ENCODE peak calls at places on chromosomes 16 and 17, in four cellular contexts. D, P, R and M are unnamed samples.

GRCh38 chr17:55672585-55673501 is 49.8 kb downstream of the TMEM100 start:
- DNase-seq in P (peak), R (no peak), D (no peak), M (no peak)

GRCh38 chr16:48284772-48285409 is 37.6 kb upstream of the ABCC11 start:
- DNase-seq in P (no peak), D (no peak), R (no peak), M (no peak)

GRCh38 chr16:11583171-11583570 is 3.5 kb downstream of the LITAF start:
- DNase-seq in P (peak), D (peak), R (no peak), M (no peak)

GRCh38 chr16:82653550-82654511 is 27.1 kb downstream of the CDH13 start:
- DNase-seq in P (peak), D (peak), R (peak), M (peak)

GRCh38 chr16:85940214-85940613 is 41.3 kb downstream of the IRF8 start:
- DNase-seq in D (no peak), R (no peak), P (no peak), M (no peak)

GRCh38 chr17:17419621-17420020 is 57.2 kb upstream of the MED9 start:
- DNase-seq in D (no peak), R (no peak), P (no peak), M (no peak)

GRCh38 chr17:2994441-2994840 is 69.0 kb downstream of the OR1D5 start:
- DNase-seq in P (no peak), R (no peak), D (no peak), M (no peak)

GRCh38 chr17:59370580-59371299 is 39.3 kb downstream of the YPEL2 start:
- DNase-seq in R (peak), P (no peak), D (no peak), M (no peak)

GRCh38 chr17:1865252-1866037 is 35.6 kb downstream of the RPA1 start:
- DNase-seq in D (peak), P (no peak), R (peak), M (peak)

GRCh38 chr17:17876959-17877547 is 40.3 kb upstream of the SREBF1 start:
- DNase-seq in P (peak), D (peak), R (no peak), M (no peak)

GRCh38 chr17:10798332-10798749 is 5.6 kb downstream of the TMEM238L start:
- DNase-seq in D (no peak), P (no peak), R (no peak), M (no peak)

GRCh38 chr16:84357191-84357651 is 11.1 kb upstream of the ATP2C2 start:
- DNase-seq in R (no peak), D (peak), P (no peak), M (no peak)

GRCh38 chr16:2500634-2500936 is 13.2 kb upstream of the ATP6V0C start:
- DNase-seq in R (no peak), D (no peak), P (no peak), M (no peak)

GRCh38 chr16:921321-921905 is 49.4 kb downstream of the LMF1 start:
- DNase-seq in P (no peak), D (no peak), R (no peak), M (no peak)

GRCh38 chr16:48824271-48824670 is 214.3 kb upstream of the N4BP1 start:
- DNase-seq in R (no peak), D (no peak), P (no peak), M (no peak)

GRCh38 chr16:97822-98221 is 19.8 kb downstream of the MPG start:
- DNase-seq in R (no peak), P (no peak), D (peak), M (no peak)

GRCh38 chr17:9571201-9571600 is 4.4 kb downstream of the STX8 start:
- DNase-seq in D (no peak), P (no peak), R (no peak), M (no peak)
- TF ChIP-seq CTCF in D (no peak), P (no peak), R (no peak), M (no peak)

GRCh38 chr16:71626018-71626857 is at the start of gene MARVELD3:
- DNase-seq in R (no peak), P (no peak), D (no peak), M (peak)

GRCh38 chr16:71626858-71627213 is 852 bp downstream of the MARVELD3 start:
- DNase-seq in P (no peak), R (no peak), D (no peak), M (peak)

GRCh38 chr16:71627631-71628236 is 1.8 kb downstream of the MARVELD3 start:
- DNase-seq in D (no peak), R (no peak), P (no peak), M (no peak)

GRCh38 chr16:71623597-71623996 is 2.4 kb upstream of the MARVELD3 start:
- DNase-seq in R (no peak), D (no peak), P (no peak), M (no peak)

DNA sequence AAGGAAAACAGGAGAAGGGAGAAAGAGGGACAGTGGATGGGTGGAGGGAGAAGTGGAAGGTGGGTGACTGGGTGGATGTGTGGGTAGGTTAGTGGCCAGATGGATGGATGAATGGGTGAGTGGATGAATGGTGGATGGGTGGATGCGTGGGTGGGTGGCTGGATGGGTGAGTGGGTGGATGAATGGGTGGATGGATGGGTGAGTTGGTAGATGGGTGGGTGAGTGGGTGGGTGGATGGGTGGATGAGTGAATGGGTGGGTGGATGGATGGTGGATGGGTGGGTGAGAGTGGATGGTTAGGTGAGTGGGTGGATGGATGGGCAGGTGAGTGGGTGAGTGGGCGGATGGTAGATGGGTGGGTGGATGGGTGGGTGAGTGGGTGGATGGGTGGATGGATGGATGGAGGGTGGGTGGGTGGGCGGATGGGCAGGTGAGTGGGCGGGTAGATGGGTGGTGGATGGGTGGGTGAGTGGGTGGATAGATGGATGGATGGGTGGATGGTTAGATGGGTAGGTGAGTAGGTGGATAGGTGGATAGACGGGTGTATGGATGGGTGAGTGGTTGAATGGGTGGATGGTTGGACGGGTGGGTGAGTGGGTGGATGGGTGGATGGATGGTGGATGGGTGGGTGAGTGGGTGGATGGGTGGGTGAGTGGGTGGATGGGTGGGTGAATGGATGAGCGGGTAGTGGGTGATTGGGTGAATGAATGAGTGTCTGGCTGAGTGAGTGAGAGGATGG is 702 bp upstream of the MARVELD3 start:
- DNase-seq in D (no peak), R (no peak), P (no peak), M (no peak)
- H3K4me3 ChIP-seq in D (no peak), R (no peak), P (no peak), M (peak)

GRCh38 chr17:61394630-61395408 is 4.8 kb upstream of the TBX2 start:
- DNase-seq in P (no peak), D (no peak), R (no peak), M (no peak)

GRCh38 chr17:61391595-61392291 is 7.9 kb upstream of the TBX2 start:
- DNase-seq in R (no peak), D (no peak), P (no peak), M (no peak)

GRCh38 chr17:61392679-61393078 is 7.0 kb upstream of the TBX2 start:
- DNase-seq in P (no peak), R (no peak), D (no peak), M (no peak)

GRCh38 chr17:61393904-61394629 is 5.6 kb upstream of the TBX2 start:
- DNase-seq in D (no peak), R (no peak), P (no peak), M (peak)

DNA sequence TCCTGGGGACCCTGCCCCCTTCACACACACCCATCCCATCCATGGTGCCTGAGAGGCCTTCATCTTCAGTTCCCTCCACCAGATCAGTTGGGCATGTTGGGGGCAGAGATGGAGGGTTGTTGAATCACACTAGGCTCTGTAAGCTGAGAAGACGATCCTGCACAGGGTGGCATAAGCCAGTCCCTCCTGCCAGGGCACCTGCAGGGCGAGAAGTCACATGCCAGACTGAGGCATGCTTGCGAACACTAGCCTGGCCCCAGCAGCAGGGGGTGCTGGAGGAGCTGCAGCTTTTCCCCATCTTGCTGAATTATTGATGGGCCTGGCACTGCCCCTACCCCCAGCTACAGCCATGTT is 6.1 kb upstream of the TBX2 start:
- DNase-seq in P (no peak), R (no peak), D (no peak), M (no peak)
- TF ChIP-seq CTCF in P (no peak), R (no peak), D (peak), M (peak)

GRCh38 chr16:76959166-76959565 is 231.8 kb upstream of the MON1B start:
- DNase-seq in R (no peak), P (no peak), D (no peak), M (no peak)

GRCh38 chr16:76964464-76965154 is 226.4 kb upstream of the MON1B start:
- DNase-seq in R (no peak), P (no peak), D (no peak), M (no peak)

GRCh38 chr16:76963614-76964315 is 227.2 kb upstream of the MON1B start:
- DNase-seq in P (no peak), D (no peak), R (no peak), M (no peak)
- H3K4me3 ChIP-seq in P (no peak), D (no peak), R (no peak), M (no peak)

GRCh38 chr16:65372171-65372570 is 250.3 kb upstream of the CDH11 start:
- DNase-seq in R (no peak), D (no peak), P (no peak), M (no peak)

GRCh38 chr16:65377131-65377649 is 255.3 kb upstream of the CDH11 start:
- DNase-seq in R (no peak), P (no peak), D (peak), M (no peak)

GRCh38 chr16:65373095-65373494 is 251.2 kb upstream of the CDH11 start:
- DNase-seq in P (no peak), R (no peak), D (no peak), M (no peak)

GRCh38 chr16:65375651-65376050 is 253.8 kb upstream of the CDH11 start:
- DNase-seq in D (peak), R (peak), P (no peak), M (no peak)

GRCh38 chr16:65376601-65377000 is 254.7 kb upstream of the CDH11 start:
- DNase-seq in R (no peak), P (no peak), D (no peak), M (no peak)
- TF ChIP-seq CTCF in R (no peak), P (no peak), D (no peak), M (no peak)

GRCh38 chr16:67164599-67165061 is at the start of gene HSF4:
- DNase-seq in R (no peak), D (no peak), P (peak), M (no peak)
- H3K4me3 ChIP-seq in R (no peak), D (no peak), P (peak), M (no peak)

GRCh38 chr16:14284930-14285541 is 213.9 kb downstream of the MRTFB start:
- DNase-seq in R (peak), P (no peak), D (peak), M (peak)
- TF ChIP-seq CTCF in R (peak), P (no peak), D (peak), M (no peak)

DNA sequence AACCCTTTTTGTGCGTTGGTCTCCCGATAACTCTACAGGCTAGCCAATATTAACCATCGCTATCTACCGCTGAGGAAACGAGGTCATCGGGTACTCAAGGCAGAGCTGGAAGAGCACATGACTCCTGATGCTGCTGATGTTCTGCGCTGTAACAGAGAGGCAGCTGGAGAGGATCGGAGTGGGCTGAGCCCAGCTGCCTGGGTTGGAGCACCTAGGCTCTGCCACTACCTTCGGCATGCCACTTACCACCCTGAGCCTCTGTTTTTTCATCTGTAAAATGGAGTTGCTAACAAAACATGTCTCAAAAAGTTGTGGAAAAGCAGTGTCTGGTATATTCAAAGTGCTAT is 439 bp upstream of the SLC46A1 start:
- DNase-seq in D (no peak), R (no peak), P (no peak), M (no peak)
- H3K4me3 ChIP-seq in D (peak), R (no peak), P (peak), M (peak)

DNA sequence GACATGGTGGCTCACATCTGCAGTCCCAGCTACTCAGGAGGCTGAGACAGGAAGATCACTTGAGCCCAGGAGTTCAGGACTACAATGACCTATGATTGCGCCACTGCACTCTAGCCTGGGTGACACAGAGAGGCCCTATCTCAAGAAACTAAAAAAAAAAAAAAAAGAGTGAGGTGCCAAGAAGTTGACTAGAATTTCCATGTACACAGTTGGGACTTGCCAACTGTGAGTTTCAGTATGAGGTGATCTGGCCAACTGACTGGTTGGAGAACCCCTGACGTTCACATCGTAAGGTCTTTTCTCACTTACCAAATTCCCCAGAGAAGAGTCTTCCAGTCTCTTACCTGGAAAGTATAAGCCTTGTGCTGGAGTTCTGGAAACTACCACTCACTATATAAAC is 3.1 kb upstream of the MED11 start:
- DNase-seq in R (no peak), D (no peak), P (no peak), M (no peak)
- TF ChIP-seq CTCF in R (no peak), D (no peak), P (no peak), M (no peak)

GRCh38 chr16:20866161-20866772 is 33.9 kb downstream of the DCUN1D3 start:
- DNase-seq in D (peak), P (no peak), R (peak), M (no peak)
- H3K4me3 ChIP-seq in D (no peak), P (no peak), R (no peak), M (no peak)